ENCODE peak calls at places on chromosomes 3 and 15, in six cellular contexts. B is PC-9, S is GM20000, J is fibroblast of pulmonary artery, W is WERI-Rb-1, C is fibroblast of lung. G is an unnamed sample.
A peak's percentile ranks its signal among the peaks of the same experiment; 100 is the strongest.

GRCh38 chr3:127304121-127304744 is 16.4 kb upstream of the PRR20G start:
- DNase-seq in B (peak; percentile 50), S (no peak), J (no peak), W (peak; percentile 69), C (no peak), G (no peak)

GRCh38 chr15:100958326-100959065 is 39.3 kb downstream of the LRRK1 start:
- DNase-seq in B (peak; percentile 65), S (no peak), J (peak; percentile 43), W (no peak), C (peak; percentile 37), G (peak; percentile 71)

GRCh38 chr3:187919535-187919934 is 174.3 kb upstream of the BCL6 start:
- DNase-seq in B (no peak), S (no peak), J (no peak), W (no peak), C (no peak), G (no peak)

GRCh38 chr15:83092309-83092976 is 15.0 kb upstream of the TM6SF1 start:
- DNase-seq in B (no peak), S (peak; percentile 65), J (peak; percentile 84), W (peak; percentile 42), C (peak; percentile 23), G (peak; percentile 73)

GRCh38 chr3:43794776-43795175 is 104.0 kb downstream of the ABHD5 start:
- DNase-seq in B (peak; percentile 78), S (no peak), J (no peak), W (no peak), C (peak; percentile 37), G (no peak)

GRCh38 chr3:150232992-150233451 is 175.1 kb upstream of the TSC22D2 start:
- DNase-seq in B (no peak), S (no peak), J (peak; percentile 81), W (no peak), C (peak; percentile 54), G (peak; percentile 68)

GRCh38 chr3:14386254-14386653 is 16.2 kb upstream of the SLC6A6 start:
- DNase-seq in B (no peak), S (no peak), J (no peak), W (no peak), C (no peak), G (no peak)

GRCh38 chr3:186532641-186533072 is 11.5 kb downstream of the CRYGS start:
- DNase-seq in B (no peak), S (peak; percentile 42), J (no peak), W (no peak), C (no peak), G (no peak)

GRCh38 chr15:73930790-73931281 is 4.6 kb downstream of the LOXL1 start:
- DNase-seq in B (no peak), S (no peak), J (peak; percentile 77), W (no peak), C (peak; percentile 64), G (peak; percentile 52)

GRCh38 chr15:62020576-62021160 is 39.6 kb downstream of the VPS13C start:
- DNase-seq in B (no peak), S (no peak), J (peak; percentile 4), W (no peak), C (peak; percentile 20), G (no peak)

GRCh38 chr3:163722421-163722820 is 1355.9 kb downstream of the SI start:
- DNase-seq in B (no peak), S (no peak), J (no peak), W (no peak), C (no peak), G (no peak)

GRCh38 chr15:43932907-43933306 is 106.1 kb downstream of the WDR76 start:
- DNase-seq in B (no peak), S (no peak), J (peak; percentile 53), W (no peak), C (no peak), G (peak; percentile 42)

GRCh38 chr3:122103821-122104514 is 48.8 kb downstream of the CD86 start:
- DNase-seq in B (no peak), S (no peak), J (no peak), W (no peak), C (no peak), G (no peak)

GRCh38 chr3:29822051-29822450 is 541.2 kb downstream of the RBMS3 start:
- DNase-seq in B (no peak), S (no peak), J (peak; percentile 33), W (no peak), C (peak; percentile 12), G (peak; percentile 52)

DNA sequence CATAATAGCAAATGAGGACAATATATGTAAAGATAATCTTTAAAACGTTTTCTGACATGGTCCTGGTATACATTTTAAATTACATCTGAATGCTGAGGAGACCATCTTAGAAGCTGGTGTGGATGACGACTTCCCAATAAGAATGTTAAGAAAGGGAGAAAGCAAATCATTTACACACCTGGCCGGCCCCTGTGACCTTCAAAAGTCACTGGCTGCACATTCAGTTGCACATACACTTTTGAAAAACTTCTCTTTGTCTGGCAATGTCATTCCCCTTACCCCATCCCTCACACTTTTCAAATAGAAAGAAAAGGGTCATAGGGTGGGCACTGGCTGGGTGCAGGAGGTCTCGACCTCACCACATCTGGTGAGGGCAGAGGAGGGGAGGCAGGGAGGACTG is 391.0 kb downstream of the MECOM start:
- DNase-seq in B (no peak), S (no peak), J (no peak), W (no peak), C (no peak), G (no peak)
- TF ChIP-seq CTCF in B (no peak), S (no peak), J (no peak), W (no peak), C (no peak), G (no peak)

DNA sequence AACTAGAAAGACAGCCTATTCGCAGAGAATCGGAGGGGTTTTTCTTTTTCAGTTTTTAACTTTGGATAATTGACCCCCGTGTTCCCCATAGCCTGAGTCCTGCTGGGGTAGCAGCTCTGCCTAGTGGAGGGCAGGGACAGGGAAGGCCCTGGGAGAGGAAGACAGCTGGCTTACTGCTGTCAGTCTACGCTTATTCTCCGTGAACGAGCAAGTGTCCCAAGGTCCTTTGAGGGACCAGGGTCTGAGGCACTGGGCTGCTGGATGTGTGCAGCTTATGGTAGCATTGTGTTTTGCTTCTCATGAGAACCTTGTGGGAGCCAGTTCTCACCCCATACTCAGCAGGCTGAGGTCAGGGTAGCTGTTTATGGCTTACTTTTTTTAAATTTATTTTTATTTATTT is 3.0 kb downstream of the LIMD1 start:
- DNase-seq in B (no peak), S (no peak), J (no peak), W (no peak), C (no peak), G (no peak)
- TF ChIP-seq CTCF in B (no peak), S (no peak), J (no peak), W (no peak), C (no peak), G (no peak)

GRCh38 chr3:139522421-139522820 is 17.1 kb downstream of the RBP1 start:
- DNase-seq in B (no peak), S (no peak), J (no peak), W (no peak), C (no peak), G (no peak)
- TF ChIP-seq CTCF in B (no peak), S (no peak), J (peak; percentile 6), W (peak; percentile 27), C (no peak), G (no peak)

DNA sequence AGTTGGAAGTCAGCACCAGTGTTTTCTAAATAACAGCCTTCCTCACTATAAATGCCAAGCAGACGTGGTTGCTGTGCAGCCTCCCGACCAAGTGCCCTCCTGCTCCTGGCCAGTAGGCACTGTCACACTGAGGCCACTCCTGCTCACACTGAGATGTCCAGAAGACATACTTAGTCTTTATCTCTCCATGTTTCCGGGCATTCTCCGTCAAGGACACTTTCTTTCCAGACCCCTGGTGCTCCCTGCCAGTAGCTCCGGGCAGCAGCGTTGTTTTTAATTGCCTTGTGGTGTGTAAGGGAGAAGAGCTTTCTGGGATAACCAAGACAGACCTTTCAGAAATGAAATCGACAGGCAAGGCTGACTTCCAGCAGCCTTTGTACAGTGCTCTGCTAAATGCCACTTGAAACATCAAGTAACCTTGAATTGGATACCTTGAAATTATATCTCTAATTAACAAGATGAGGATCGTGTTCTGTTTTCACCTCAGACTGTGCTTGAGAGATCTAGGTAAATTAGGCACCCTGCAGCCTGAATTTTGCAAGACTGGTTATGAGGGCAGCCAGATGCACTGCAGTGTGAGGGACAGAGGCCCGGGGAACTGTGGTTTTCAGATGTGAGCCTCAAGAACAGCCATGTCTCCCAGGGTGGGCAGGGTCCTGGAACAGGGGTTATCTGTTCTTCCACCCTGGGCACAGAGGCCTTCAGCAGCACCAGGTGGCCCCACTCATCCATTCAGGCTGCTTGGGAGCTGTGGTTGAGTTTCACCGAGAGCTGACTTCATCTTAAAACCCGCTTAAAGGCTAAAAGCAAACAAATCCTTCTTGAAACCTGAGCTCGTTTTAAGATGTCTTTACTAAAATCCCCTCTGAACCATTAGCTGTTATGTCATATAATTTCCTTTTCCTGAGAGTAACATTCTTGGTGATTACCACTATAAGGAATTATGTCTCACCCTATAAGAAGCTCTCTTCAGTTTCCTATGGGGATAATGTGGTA is 105.6 kb upstream of the IL12A start:
- DNase-seq in B (peak; percentile 43), S (no peak), J (peak; percentile 32), W (peak; percentile 84), C (peak; percentile 81), G (peak; percentile 81)
- TF ChIP-seq CTCF in B (no peak), S (no peak), J (no peak), W (peak; percentile 23), C (no peak), G (no peak)

GRCh38 chr3:170716172-170716800 is 130.4 kb upstream of the SLC7A14 start:
- DNase-seq in B (no peak), S (no peak), J (no peak), W (no peak), C (no peak), G (no peak)

GRCh38 chr3:170717410-170718402 is 131.8 kb upstream of the SLC7A14 start:
- DNase-seq in B (peak; percentile 60), S (no peak), J (peak; percentile 83), W (no peak), C (peak; percentile 79), G (peak; percentile 84)

GRCh38 chr3:170718848-170719247 is 133.0 kb upstream of the SLC7A14 start:
- DNase-seq in B (no peak), S (no peak), J (no peak), W (no peak), C (no peak), G (no peak)

GRCh38 chr3:170721563-170721962 is 135.7 kb upstream of the SLC7A14 start:
- DNase-seq in B (no peak), S (no peak), J (no peak), W (no peak), C (no peak), G (no peak)

GRCh38 chr3:170719300-170719699 is 133.4 kb upstream of the SLC7A14 start:
- DNase-seq in B (no peak), S (no peak), J (no peak), W (no peak), C (no peak), G (no peak)
- TF ChIP-seq CTCF in B (no peak), S (no peak), J (no peak), W (no peak), C (no peak), G (no peak)